ENCODE peak calls at places on chromosomes 4 and X, in five cellular contexts. N is omental fat pad, Z is posterior cingulate gyrus, T is EL, B is activated T-helper 1 cell treated with Interleukin-2 at 50 U/mL for 16 hours. C is an unnamed sample.

GRCh38 chr4:139665690-139666529 is at the start of gene MGST2:
- DNase-seq in N (peak), Z (peak), T (peak), B (peak), C (peak)

GRCh38 chr4:123356914-123357313 is 39.7 kb upstream of the SPRY1 start:
- DNase-seq in N (no peak), Z (no peak), T (no peak), B (no peak), C (no peak)

GRCh38 chr4:30610361-30610760 is 109.8 kb upstream of the PCDH7 start:
- DNase-seq in N (no peak), Z (no peak), T (peak), B (no peak), C (no peak)

GRCh38 chr4:155478336-155478825 is 101.6 kb upstream of the MAP9 start:
- DNase-seq in N (no peak), Z (no peak), T (peak), B (no peak), C (no peak)

GRCh38 chr4:48778431-48779094 is 1.5 kb downstream of the FRYL start:
- DNase-seq in N (no peak), Z (no peak), T (peak), B (no peak), C (no peak)

GRCh38 chr4:155906554-155907247 is 3.2 kb downstream of the TDO2 start:
- DNase-seq in N (no peak), Z (no peak), T (peak), B (no peak), C (no peak)

GRCh38 chrX:77446029-77446585 is 1.1 kb upstream of the FGF16 start:
- DNase-seq in N (no peak), Z (no peak), T (no peak), B (no peak), C (no peak)

GRCh38 chr4:26355392-26356052 is 34.7 kb downstream of the RBPJ start:
- DNase-seq in N (no peak), Z (no peak), T (peak), B (no peak), C (no peak)

GRCh38 chr4:146243141-146243882 is 29.0 kb downstream of the REELD1 start:
- DNase-seq in N (no peak), Z (peak), T (peak), B (peak), C (peak)

GRCh38 chrX:1534321-1535168 is 2.4 kb downstream of the P2RY8 start:
- DNase-seq in N (no peak), Z (no peak), T (no peak), B (no peak), C (peak)

GRCh38 chr4:7852568-7853185 is 87.0 kb downstream of the AFAP1 start:
- DNase-seq in N (no peak), Z (no peak), T (no peak), B (no peak), C (no peak)

GRCh38 chr4:119894650-119895208 is 171.9 kb downstream of the MAD2L1 start:
- DNase-seq in N (no peak), Z (no peak), T (no peak), B (no peak), C (no peak)

GRCh38 chr4:74056858-74057562 is 18.5 kb upstream of the CXCL3 start:
- DNase-seq in N (no peak), Z (no peak), T (peak), B (no peak), C (no peak)

GRCh38 chr4:154822775-154823174 is 41.7 kb downstream of the RBM46 start:
- DNase-seq in N (no peak), Z (no peak), T (peak), B (no peak), C (no peak)

GRCh38 chrX:65406532-65406931 is 128.1 kb downstream of the LAS1L start:
- DNase-seq in N (no peak), Z (no peak), T (peak), B (no peak), C (no peak)

GRCh38 chr4:138669479-138670165 is 346.0 kb upstream of the NOCT start:
- DNase-seq in N (no peak), Z (no peak), T (peak), B (no peak), C (no peak)

GRCh38 chr4:26076000-26076587 is 162.1 kb downstream of the SMIM20 start:
- DNase-seq in N (no peak), Z (no peak), T (peak), B (no peak), C (no peak)

GRCh38 chr4:112817933-112818921 is 181.3 kb downstream of the LARP7 start:
- DNase-seq in N (peak), Z (peak), T (peak), B (no peak), C (peak)

GRCh38 chr4:79852305-79852730 is 220.7 kb downstream of the ANTXR2 start:
- DNase-seq in N (no peak), Z (no peak), T (peak), B (no peak), C (no peak)

GRCh38 chr4:8328866-8329559 is 59.5 kb downstream of the HTRA3 start:
- DNase-seq in N (no peak), Z (no peak), T (no peak), B (no peak), C (no peak)

GRCh38 chr4:124499266-124499665 is 213.3 kb downstream of the ANKRD50 start:
- DNase-seq in N (no peak), Z (no peak), T (no peak), B (no peak), C (no peak)

GRCh38 chrX:74931214-74931613 is 6.0 kb upstream of the NEXMIF start:
- DNase-seq in N (no peak), Z (no peak), T (peak), B (no peak), C (no peak)

GRCh38 chrX:106249706-106250379 is 81.7 kb downstream of the PWWP3B start:
- DNase-seq in N (no peak), Z (no peak), T (no peak), B (no peak), C (no peak)

GRCh38 chr4:174553828-174554227 is 31.5 kb upstream of the HPGD start:
- DNase-seq in N (no peak), Z (no peak), T (no peak), B (no peak), C (no peak)

GRCh38 chrX:9884031-9884779 is 83.0 kb upstream of the CLDN34 start:
- DNase-seq in N (no peak), Z (no peak), T (no peak), B (no peak), C (no peak)

C was measured in activated CD8-positive, alpha-beta memory T cell treated with anti-CD3 and anti-CD28 coated beads for 48 hours.